ENCODE peak calls at places on chromosomes 7 and 10, in seven cellular contexts. One of them, this sample, is unnamed.

GRCh38 chr10:116835658-116836057 is 13.6 kb upstream of the ENO4 start:
- DNase-seq in mesendoderm: no peak
- DNase-seq in neuronal stem cell: no peak
- DNase-seq in H1: no peak
- DNase-seq in IMR-90: no peak
- DNase-seq in H9: no peak
- DNase-seq in mesenchymal stem cell: no peak
- DNase-seq in this sample: no peak

GRCh38 chr7:108190891-108191290 is 60.7 kb upstream of the LAMB4 start:
- DNase-seq in mesenchymal stem cell: no peak
- DNase-seq in H1: no peak
- DNase-seq in H9: no peak
- DNase-seq in neuronal stem cell: no peak
- DNase-seq in IMR-90: no peak
- DNase-seq in mesendoderm: no peak
- DNase-seq in this sample: no peak

GRCh38 chr7:22700559-22701002 is 26.4 kb upstream of the IL6 start:
- DNase-seq in neuronal stem cell: no peak
- DNase-seq in H1: no peak
- DNase-seq in H9: no peak
- DNase-seq in mesendoderm: no peak
- DNase-seq in mesenchymal stem cell: peak; percentile 85
- DNase-seq in IMR-90: peak; percentile 86
- DNase-seq in this sample: no peak

GRCh38 chr7:142355328-142355727 is 97.5 kb upstream of the PRSS58 start:
- DNase-seq in mesenchymal stem cell: no peak
- DNase-seq in H9: no peak
- DNase-seq in H1: no peak
- DNase-seq in IMR-90: peak; percentile 73
- DNase-seq in neuronal stem cell: no peak
- DNase-seq in mesendoderm: no peak
- DNase-seq in this sample: peak; percentile 17

GRCh38 chr7:16847381-16847860 is 34.4 kb downstream of the AGR3 start:
- DNase-seq in mesenchymal stem cell: no peak
- DNase-seq in H9: no peak
- DNase-seq in H1: no peak
- DNase-seq in neuronal stem cell: no peak
- DNase-seq in mesendoderm: peak; percentile 70
- DNase-seq in IMR-90: peak; percentile 6
- DNase-seq in this sample: peak; percentile 95

GRCh38 chr7:16543456-16543855 is 16.8 kb downstream of the LRRC72 start:
- DNase-seq in H1: no peak
- DNase-seq in IMR-90: no peak
- DNase-seq in H9: no peak
- DNase-seq in neuronal stem cell: no peak
- DNase-seq in mesenchymal stem cell: no peak
- DNase-seq in mesendoderm: peak; percentile 63
- DNase-seq in this sample: peak; percentile 3

GRCh38 chr7:47587389-47587788 is 5.5 kb upstream of the TNS3 start:
- DNase-seq in mesendoderm: no peak
- DNase-seq in mesenchymal stem cell: no peak
- DNase-seq in H9: no peak
- DNase-seq in neuronal stem cell: no peak
- DNase-seq in IMR-90: no peak
- DNase-seq in H1: no peak
- DNase-seq in this sample: no peak

GRCh38 chr7:21572914-21573313 is 30.1 kb downstream of the DNAH11 start:
- DNase-seq in mesenchymal stem cell: no peak
- DNase-seq in IMR-90: no peak
- DNase-seq in H9: no peak
- DNase-seq in mesendoderm: no peak
- DNase-seq in H1: no peak
- DNase-seq in neuronal stem cell: no peak
- DNase-seq in this sample: no peak

GRCh38 chr7:151380199-151381082 is 29.4 kb downstream of the WDR86 start:
- DNase-seq in mesenchymal stem cell: no peak
- DNase-seq in H9: no peak
- DNase-seq in H1: no peak
- DNase-seq in mesendoderm: no peak
- DNase-seq in IMR-90: no peak
- DNase-seq in neuronal stem cell: no peak
- DNase-seq in this sample: peak; percentile 30

GRCh38 chr10:86354761-86355540 is 11.6 kb downstream of the GRID1 start:
- DNase-seq in H9: no peak
- DNase-seq in neuronal stem cell: no peak
- DNase-seq in H1: no peak
- DNase-seq in mesenchymal stem cell: no peak
- DNase-seq in mesendoderm: no peak
- DNase-seq in IMR-90: no peak
- DNase-seq in this sample: no peak

DNA sequence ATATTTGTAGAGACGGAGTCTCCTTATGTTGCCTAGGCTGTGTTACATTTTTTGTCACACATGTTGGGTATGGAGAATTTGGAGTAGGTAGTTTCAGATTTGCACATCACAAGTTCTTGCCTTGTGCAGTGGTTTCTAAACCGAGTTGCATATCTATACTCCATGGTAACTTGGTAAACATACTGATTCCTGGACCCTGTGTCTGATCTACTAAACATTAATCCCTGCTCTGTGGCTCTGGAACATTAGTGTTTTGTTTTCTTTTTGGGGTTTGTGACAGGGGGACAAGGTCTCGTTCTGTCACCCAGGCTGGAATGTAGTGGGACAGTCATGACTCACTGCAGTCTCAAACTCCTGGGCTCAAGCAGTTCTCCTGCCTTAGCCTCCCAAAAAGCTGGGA is 24.7 kb downstream of the AUTS2 start:
- DNase-seq in H9: no peak
- DNase-seq in neuronal stem cell: no peak
- DNase-seq in IMR-90: no peak
- DNase-seq in H1: no peak
- DNase-seq in mesendoderm: no peak
- DNase-seq in mesenchymal stem cell: no peak
- DNase-seq in this sample: no peak
- H4K8ac ChIP-seq in H9: no peak overlapping the region
- H4K8ac ChIP-seq in neuronal stem cell: no peak overlapping the region
- H4K8ac ChIP-seq in IMR-90: no peak overlapping the region
- H4K8ac ChIP-seq in H1: no peak overlapping the region
- H4K8ac ChIP-seq in mesendoderm: no peak overlapping the region
- H4K8ac ChIP-seq in mesenchymal stem cell: no peak overlapping the region
- H4K8ac ChIP-seq in this sample: no peak overlapping the region

DNA sequence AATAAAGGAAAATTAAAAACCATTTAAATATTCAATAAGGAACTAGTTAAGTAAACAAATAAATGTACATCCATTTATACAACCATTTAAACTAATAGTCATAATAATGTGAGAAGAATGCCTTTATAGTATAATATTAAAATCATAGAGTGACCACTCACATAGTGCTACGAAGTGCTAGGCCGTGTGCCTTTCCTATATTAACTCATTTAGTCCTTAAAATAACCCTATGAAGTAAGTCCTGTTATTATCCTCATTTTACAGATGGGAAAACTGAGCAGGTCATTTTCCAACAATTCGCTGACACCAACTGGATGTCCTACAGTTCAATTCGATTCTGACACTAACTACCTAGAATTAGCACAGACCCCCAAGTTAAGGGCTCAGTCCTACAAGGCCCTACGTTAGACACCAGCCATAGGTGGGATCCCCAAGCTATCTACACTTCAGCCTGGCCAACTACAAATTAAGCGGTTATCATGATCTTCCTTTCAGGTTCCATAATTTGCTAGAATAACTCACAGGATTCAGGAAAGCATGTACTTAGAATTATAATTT is 4.1 kb downstream of the STRIP2 start:
- DNase-seq in mesenchymal stem cell: no peak
- DNase-seq in H1: no peak
- DNase-seq in H9: no peak
- DNase-seq in IMR-90: no peak
- DNase-seq in mesendoderm: no peak
- DNase-seq in neuronal stem cell: no peak
- DNase-seq in this sample: no peak
- H3K18ac ChIP-seq in mesenchymal stem cell: no peak overlapping the region
- H3K18ac ChIP-seq in H1: no peak overlapping the region
- H3K18ac ChIP-seq in H9: no peak overlapping the region
- H3K18ac ChIP-seq in IMR-90: no peak overlapping the region
- H3K18ac ChIP-seq in mesendoderm: no peak overlapping the region
- H3K18ac ChIP-seq in neuronal stem cell: no peak overlapping the region
- H3K18ac ChIP-seq in this sample: no peak overlapping the region

GRCh38 chr10:71265618-71266146 is 53.3 kb downstream of the UNC5B start:
- DNase-seq in H9: no peak
- DNase-seq in mesendoderm: no peak
- DNase-seq in IMR-90: no peak
- DNase-seq in mesenchymal stem cell: no peak
- DNase-seq in neuronal stem cell: no peak
- DNase-seq in H1: no peak
- DNase-seq in this sample: no peak
- H3K4me1 ChIP-seq in H9: peaks cover 3% of the 10 kb centered on the region
- H3K4me1 ChIP-seq in mesendoderm: peaks cover 22% of the 10 kb centered on the region
- H3K4me1 ChIP-seq in IMR-90: peaks cover 30% of the 10 kb centered on the region
- H3K4me1 ChIP-seq in mesenchymal stem cell: peaks cover 3% of the 10 kb centered on the region
- H3K4me1 ChIP-seq in neuronal stem cell: peaks cover 15% of the 10 kb centered on the region
- H3K4me1 ChIP-seq in H1: peaks cover 61% of the 10 kb centered on the region
- H3K4me1 ChIP-seq in this sample: peaks cover 56% of the 10 kb centered on the region

DNA sequence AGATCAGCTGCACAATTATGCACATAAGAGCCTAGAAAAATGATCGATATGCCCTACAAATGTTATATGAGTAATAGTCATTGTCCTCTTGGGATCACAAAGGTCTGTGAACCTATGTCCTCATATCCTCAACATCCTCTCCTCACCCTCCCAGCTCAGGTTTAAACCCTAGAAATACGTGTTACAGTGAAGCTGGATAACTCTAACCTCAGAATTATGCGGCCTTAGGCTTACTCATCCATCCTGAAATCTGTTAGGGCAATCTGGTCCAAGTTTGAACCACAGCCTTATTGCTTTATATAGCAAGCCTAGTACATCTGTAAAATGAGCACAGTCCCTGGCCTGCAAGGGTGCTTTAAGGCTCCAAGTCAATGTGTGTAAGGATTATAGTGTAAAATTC is 84.2 kb upstream of the FRMD4A start:
- DNase-seq in mesendoderm: no peak
- DNase-seq in H9: no peak
- DNase-seq in IMR-90: peak; percentile 85
- DNase-seq in neuronal stem cell: no peak
- DNase-seq in mesenchymal stem cell: no peak
- DNase-seq in H1: no peak
- DNase-seq in this sample: no peak
- H4K8ac ChIP-seq in mesendoderm: no peak overlapping the region
- H4K8ac ChIP-seq in H9: no peak overlapping the region
- H4K8ac ChIP-seq in IMR-90: peak overlapping the region; percentile 24
- H4K8ac ChIP-seq in neuronal stem cell: no peak overlapping the region
- H4K8ac ChIP-seq in mesenchymal stem cell: no peak overlapping the region
- H4K8ac ChIP-seq in H1: no peak overlapping the region
- H4K8ac ChIP-seq in this sample: peak overlapping the region; percentile 64